ENCODE peak calls at places on chromosomes 16 and 17, in eight cellular contexts. J is body of pancreas, E is SJSA1, B is fibroblast of lung, U is AG04450, R is ascending aorta, X is left lung, F is OCI-LY7. H is an unnamed sample.

GRCh38 chr17:9244066-9245052 is 223.0 kb downstream of the NTN1 start:
- DNase-seq in J (no peak), E (peak), B (peak), U (peak), R (peak), X (no peak), F (no peak), H (no peak)

GRCh38 chr17:76840884-76841775 is 27.1 kb upstream of the MGAT5B start:
- DNase-seq in J (no peak), E (peak), B (no peak), U (no peak), R (no peak), X (no peak), F (peak), H (no peak)

GRCh38 chr17:27644586-27644985 is 13.6 kb downstream of the LGALS9 start:
- DNase-seq in J (no peak), E (no peak), B (peak), U (no peak), R (peak), X (no peak), F (no peak), H (no peak)

GRCh38 chr17:81044764-81045589 is 10.0 kb downstream of the BAIAP2 start:
- DNase-seq in J (peak), E (peak), B (peak), U (no peak), R (peak), X (peak), F (no peak), H (peak)

GRCh38 chr16:49213594-49213993 is 68.0 kb downstream of the CBLN1 start:
- DNase-seq in J (no peak), E (no peak), B (no peak), U (no peak), R (no peak), X (no peak), F (no peak), H (no peak)

GRCh38 chr16:50697881-50698767 is 4.7 kb downstream of the NOD2 start:
- DNase-seq in J (no peak), E (peak), B (peak), U (no peak), R (no peak), X (peak), F (no peak), H (peak)

GRCh38 chr17:74868251-74868907 is 4.4 kb downstream of the FDXR start:
- DNase-seq in J (no peak), E (no peak), B (no peak), U (no peak), R (no peak), X (no peak), F (no peak), H (peak)

GRCh38 chr17:65930140-65930715 is 261.7 kb downstream of the CEP112 start:
- DNase-seq in J (no peak), E (peak), B (no peak), U (no peak), R (no peak), X (no peak), F (no peak), H (no peak)

GRCh38 chr17:16285646-16286008 is 67.6 kb downstream of the CENPV start:
- DNase-seq in J (no peak), E (no peak), B (no peak), U (no peak), R (no peak), X (peak), F (no peak), H (no peak)

GRCh38 chr17:64130559-64131001 is 636 bp upstream of the ERN1 start:
- DNase-seq in J (peak), E (no peak), B (peak), U (no peak), R (peak), X (peak), F (peak), H (peak)

GRCh38 chr17:60093694-60094093 is 15.0 kb upstream of the HEATR6 start:
- DNase-seq in J (no peak), E (no peak), B (no peak), U (no peak), R (no peak), X (no peak), F (no peak), H (no peak)

GRCh38 chr16:62408760-62409159 is 372.5 kb upstream of the CDH8 start:
- DNase-seq in J (no peak), E (no peak), B (no peak), U (no peak), R (no peak), X (no peak), F (no peak), H (no peak)

GRCh38 chr17:29180051-29180787 is at the start of gene MYO18A:
- DNase-seq in J (peak), E (peak), B (peak), U (peak), R (peak), X (peak), F (peak), H (peak)

GRCh38 chr17:35537569-35538209 is at the start of gene SLFN12L:
- DNase-seq in J (no peak), E (no peak), B (no peak), U (no peak), R (no peak), X (no peak), F (no peak), H (no peak)

GRCh38 chr17:47267354-47267828 is 13.8 kb downstream of the ITGB3 start:
- DNase-seq in J (no peak), E (peak), B (peak), U (peak), R (no peak), X (no peak), F (no peak), H (no peak)

GRCh38 chr16:31386157-31386984 is 6.8 kb upstream of the ITGAD start:
- DNase-seq in J (peak), E (peak), B (no peak), U (no peak), R (no peak), X (no peak), F (no peak), H (no peak)

GRCh38 chr17:48351916-48352332 is 78.1 kb downstream of the SKAP1 start:
- DNase-seq in J (no peak), E (peak), B (peak), U (peak), R (no peak), X (no peak), F (peak), H (no peak)

GRCh38 chr17:28544402-28545140 is 7.9 kb downstream of the UNC119 start:
- DNase-seq in J (no peak), E (no peak), B (no peak), U (no peak), R (no peak), X (no peak), F (no peak), H (no peak)

DNA sequence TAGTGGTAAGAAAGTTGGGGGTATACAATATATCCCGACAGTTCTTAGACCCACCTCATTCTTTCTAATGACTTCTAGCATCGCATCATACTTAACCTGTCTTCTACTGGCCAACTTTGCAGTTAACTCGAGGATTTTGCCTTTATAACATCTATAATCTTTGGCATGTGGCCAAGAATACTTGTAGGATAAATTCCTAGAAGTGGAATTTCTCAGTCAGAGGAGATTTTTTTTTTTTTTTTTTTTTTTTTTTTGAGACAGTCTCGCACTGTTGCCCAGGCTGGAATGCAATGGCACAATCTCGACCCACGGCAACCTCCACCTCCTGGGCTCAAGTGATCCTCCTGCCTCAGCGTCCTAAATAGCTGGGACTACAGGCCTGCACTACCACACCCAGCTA is 253.5 kb downstream of the MRTFB start:
- DNase-seq in J (no peak), E (no peak), B (peak), U (no peak), R (no peak), X (no peak), F (no peak), H (no peak)
- H3K27ac ChIP-seq in J (no peak), E (no peak), B (no peak), U (no peak), R (peak), X (no peak), F (no peak), H (no peak)

DNA sequence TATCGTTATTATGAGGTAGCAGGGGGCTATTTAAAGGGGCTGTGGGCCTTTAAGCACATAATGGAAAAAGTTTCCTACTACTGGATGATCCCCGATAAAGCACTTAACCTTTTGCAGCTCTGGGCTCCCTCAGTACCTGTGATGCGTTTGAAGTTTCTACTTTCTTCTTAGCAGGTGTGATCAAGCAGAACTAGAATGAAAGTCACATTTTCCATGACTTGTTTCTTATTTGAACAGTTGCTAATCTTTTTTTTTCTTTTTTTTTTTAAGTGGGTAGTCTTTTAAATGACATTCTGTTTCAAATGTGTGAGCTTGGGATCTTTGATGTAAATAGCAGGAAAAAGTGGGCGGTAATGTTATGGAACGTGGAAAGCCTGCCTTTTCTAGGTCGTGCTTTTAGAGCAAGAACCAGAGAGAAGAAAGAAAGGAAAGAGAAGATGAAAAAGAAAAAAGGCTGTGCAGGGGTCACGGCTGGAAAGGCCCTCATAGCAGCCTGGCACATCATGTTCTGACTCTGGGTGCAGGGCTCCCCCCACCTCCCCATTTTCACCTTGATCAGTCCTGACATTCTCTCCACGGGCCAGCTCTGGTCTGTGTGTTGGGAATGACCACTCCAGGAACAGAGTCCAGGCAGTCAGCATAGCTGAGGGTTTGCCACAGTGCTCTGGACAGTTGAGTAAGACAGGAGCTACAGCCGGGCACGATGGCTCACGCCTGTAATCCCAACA is 150.6 kb downstream of the CLEC16A start:
- DNase-seq in J (no peak), E (no peak), B (no peak), U (no peak), R (no peak), X (no peak), F (peak), H (no peak)
- H3K27ac ChIP-seq in J (no peak), E (no peak), B (no peak), U (peak), R (peak), X (peak), F (peak), H (no peak)

DNA sequence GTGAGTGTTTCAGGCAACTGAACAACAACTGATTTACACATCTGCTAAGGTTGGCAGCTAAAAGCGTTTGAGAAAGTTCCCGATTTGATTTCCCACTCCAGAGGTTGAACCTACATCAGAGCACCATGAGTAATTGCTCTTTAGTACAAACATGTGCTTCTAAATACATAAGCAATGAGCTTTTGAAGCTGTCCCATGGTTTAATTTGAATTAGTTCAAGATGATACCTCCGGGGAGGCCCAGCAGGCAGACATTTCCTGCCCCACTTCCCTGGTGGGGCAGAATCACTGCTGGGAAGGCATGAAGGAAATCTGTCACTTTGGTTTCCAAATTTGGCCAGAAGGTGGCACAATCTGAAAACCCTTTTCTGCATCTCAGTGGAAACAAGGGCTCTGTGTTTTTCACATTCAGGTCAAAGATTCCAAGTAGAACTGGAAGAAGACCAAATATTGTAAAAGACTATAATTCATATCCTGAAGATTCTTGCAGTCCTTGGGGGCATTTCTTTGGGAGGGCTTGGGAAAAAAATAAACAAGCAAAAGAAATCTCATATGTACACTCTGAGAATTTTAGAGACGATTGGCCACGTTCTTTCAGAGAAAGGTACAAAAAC is 176.2 kb upstream of the FAM20A start:
- DNase-seq in J (peak), E (peak), B (peak), U (peak), R (peak), X (no peak), F (peak), H (peak)
- H3K27ac ChIP-seq in J (peak), E (peak), B (no peak), U (no peak), R (no peak), X (no peak), F (no peak), H (peak)

GRCh38 chr17:39889200-39889599 is 21.2 kb downstream of the ZPBP2 start:
- DNase-seq in J (no peak), E (no peak), B (no peak), U (no peak), R (no peak), X (no peak), F (no peak), H (no peak)
- H3K27ac ChIP-seq in J (no peak), E (no peak), B (no peak), U (no peak), R (no peak), X (no peak), F (no peak), H (no peak)

DNA sequence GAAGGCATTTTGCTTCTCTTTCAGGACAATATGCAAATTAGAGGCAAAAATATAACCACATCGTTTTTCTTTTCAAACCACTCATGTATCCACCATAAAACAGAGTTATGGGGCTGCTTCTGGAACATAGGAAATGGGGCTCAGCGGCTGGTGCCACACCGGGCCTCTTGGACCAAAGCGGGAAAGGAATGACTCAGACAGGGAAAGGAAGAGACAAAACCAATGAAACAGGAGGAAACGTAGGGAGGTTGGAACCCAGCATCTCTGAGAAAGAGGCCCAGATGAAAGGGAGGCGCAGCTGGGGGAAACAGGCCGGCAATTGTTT is 28.5 kb downstream of the CUEDC1 start:
- DNase-seq in J (no peak), E (no peak), B (no peak), U (no peak), R (no peak), X (no peak), F (no peak), H (no peak)
- H3K27ac ChIP-seq in J (peak), E (no peak), B (no peak), U (no peak), R (no peak), X (no peak), F (no peak), H (no peak)

DNA sequence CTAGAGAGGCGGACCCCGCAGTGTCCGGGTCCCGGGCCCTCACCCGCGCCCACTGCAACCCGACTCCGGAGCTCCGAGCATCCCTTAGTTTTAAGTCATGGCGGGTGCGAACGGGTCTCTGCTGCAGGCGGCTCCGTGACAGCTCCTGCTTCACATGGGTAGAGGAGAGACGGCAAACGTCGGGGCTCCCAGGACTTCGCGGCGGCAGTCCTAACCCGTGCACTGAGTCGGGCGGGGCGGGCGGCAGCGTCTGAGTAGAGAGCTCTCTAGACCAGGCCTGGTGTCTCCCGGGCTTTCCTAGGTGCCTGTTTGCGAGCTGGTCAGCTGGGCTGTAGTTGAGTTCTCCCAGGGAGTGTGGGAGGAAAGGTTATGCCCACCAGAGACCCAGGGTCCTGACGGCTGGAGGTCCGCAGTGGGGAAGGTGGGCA is 345 bp downstream of the TSC2 start:
- DNase-seq in J (no peak), E (peak), B (no peak), U (no peak), R (no peak), X (no peak), F (no peak), H (peak)
- H3K27ac ChIP-seq in J (peak), E (no peak), B (peak), U (peak), R (peak), X (peak), F (no peak), H (peak)

DNA sequence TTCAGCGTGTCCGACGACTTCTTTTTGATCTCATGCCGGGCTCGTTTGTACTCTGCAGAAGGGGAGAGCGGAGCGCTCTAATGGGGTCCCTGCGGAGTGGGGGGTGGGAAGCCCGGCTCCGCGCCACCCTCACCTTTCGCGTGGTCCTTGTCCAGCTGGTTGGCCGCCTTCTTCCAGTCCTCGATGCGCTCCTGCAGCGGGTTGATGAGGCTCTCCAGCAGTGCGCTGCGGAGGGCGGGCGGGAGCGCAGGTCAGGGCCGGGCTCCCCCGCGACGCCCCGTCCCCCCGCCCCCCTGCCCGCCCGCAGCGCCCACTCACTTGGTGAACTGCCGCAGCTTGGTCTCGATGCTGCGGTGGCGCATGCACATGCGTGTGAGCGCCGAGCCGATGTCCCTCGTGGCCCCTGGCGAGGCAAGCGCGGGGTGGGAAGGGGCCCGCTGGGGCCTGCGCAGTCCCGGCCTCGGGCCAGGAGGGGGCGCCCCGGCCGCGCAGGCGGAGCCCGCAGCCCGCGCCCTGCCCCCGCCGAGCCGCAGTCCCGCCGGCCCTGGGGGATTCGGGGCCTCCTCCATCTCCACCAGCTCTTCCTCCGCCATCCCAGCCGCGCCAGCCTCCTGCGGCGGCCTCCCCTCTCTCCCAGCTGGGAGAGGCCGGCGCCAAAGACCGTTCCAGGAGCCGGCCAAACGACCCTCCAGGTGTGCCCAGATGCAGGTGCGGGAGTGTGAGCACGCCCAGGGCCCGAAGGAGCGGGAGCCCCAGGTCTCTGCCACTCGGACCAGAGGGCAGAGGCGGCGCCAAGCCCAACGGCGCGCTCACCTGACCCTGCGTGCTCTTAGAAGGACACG is 6.0 kb downstream of the MTSS2 start:
- DNase-seq in J (no peak), E (no peak), B (no peak), U (no peak), R (no peak), X (no peak), F (no peak), H (no peak)
- H3K27ac ChIP-seq in J (peak), E (no peak), B (peak), U (no peak), R (peak), X (no peak), F (no peak), H (no peak)

GRCh38 chr17:44362056-44362355 is 1.6 kb downstream of the FAM171A2 start:
- DNase-seq in J (no peak), E (no peak), B (no peak), U (no peak), R (no peak), X (no peak), F (no peak), H (no peak)

GRCh38 chr17:44361292-44362055 is 2.2 kb downstream of the FAM171A2 start:
- DNase-seq in J (no peak), E (no peak), B (no peak), U (no peak), R (no peak), X (no peak), F (no peak), H (no peak)

GRCh38 chr17:44359458-44360143 is 4.1 kb downstream of the FAM171A2 start:
- DNase-seq in J (no peak), E (no peak), B (no peak), U (no peak), R (no peak), X (no peak), F (no peak), H (no peak)

GRCh38 chr17:44360144-44360533 is 3.5 kb downstream of the FAM171A2 start:
- DNase-seq in J (no peak), E (no peak), B (no peak), U (no peak), R (no peak), X (no peak), F (no peak), H (no peak)

GRCh38 chr17:44360826-44361225 is 2.8 kb downstream of the FAM171A2 start:
- DNase-seq in J (no peak), E (no peak), B (peak), U (peak), R (no peak), X (no peak), F (no peak), H (peak)
- H3K27ac ChIP-seq in J (no peak), E (no peak), B (no peak), U (no peak), R (no peak), X (no peak), F (no peak), H (no peak)

DNA sequence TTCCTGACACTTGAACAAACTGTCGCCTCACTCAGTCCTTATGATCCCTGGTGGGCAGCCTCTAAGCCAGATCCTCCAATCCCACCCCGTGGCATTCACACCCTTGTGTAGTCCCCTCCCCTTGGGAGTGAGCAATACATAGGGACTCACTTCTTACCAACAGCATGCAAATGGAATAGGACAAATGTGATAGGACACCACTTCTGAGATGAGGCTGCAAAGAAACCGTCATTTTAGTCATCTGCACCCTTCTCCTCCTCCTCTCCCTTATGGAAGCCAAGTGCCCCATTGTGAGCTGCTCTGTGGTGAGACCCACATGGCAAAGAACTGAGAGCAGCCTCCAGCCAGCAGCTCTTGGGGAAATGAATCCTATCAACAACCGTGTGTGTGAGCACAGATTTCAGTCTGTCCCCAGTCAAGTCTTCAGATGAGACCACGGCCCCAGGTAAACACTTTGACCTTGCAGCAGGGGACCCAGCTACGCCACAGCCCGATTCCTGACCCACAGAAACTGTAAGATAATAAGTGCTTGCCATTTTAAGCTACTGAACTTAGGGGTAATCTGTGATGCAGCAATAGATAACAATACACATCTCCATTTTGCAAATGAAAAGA is 46.9 kb downstream of the ZFHX3 start:
- DNase-seq in J (peak), E (no peak), B (no peak), U (no peak), R (peak), X (peak), F (no peak), H (no peak)
- H3K27ac ChIP-seq in J (peak), E (no peak), B (no peak), U (no peak), R (peak), X (peak), F (no peak), H (peak)

H was measured in testis.